ENCODE peak calls at places on chromosomes 16 and 17, in five cellular contexts. One of them, this sample, is unnamed.

GRCh38 chr16:72473631-72474030 is 301.7 kb upstream of the PMFBP1 start:
- DNase-seq in CD4-positive, alpha-beta T cell: no peak
- DNase-seq in lower leg skin: no peak
- DNase-seq in NCI-H187: no peak
- DNase-seq in NT2/D1: no peak
- DNase-seq in this sample: no peak

GRCh38 chr17:8466466-8466865 is 30.8 kb downstream of the NDEL1 start:
- DNase-seq in NT2/D1: no peak
- DNase-seq in NCI-H187: no peak
- DNase-seq in CD4-positive, alpha-beta T cell: no peak
- DNase-seq in lower leg skin: peak; percentile 74
- DNase-seq in this sample: no peak

GRCh38 chr17:49216953-49217650 is 6.6 kb downstream of the ABI3 start:
- DNase-seq in lower leg skin: peak; percentile 87
- DNase-seq in CD4-positive, alpha-beta T cell: no peak
- DNase-seq in NCI-H187: no peak
- DNase-seq in NT2/D1: no peak
- DNase-seq in this sample: no peak

GRCh38 chr16:53022374-53022773 is 30.3 kb downstream of the CHD9NB start:
- DNase-seq in CD4-positive, alpha-beta T cell: no peak
- DNase-seq in lower leg skin: no peak
- DNase-seq in NT2/D1: peak; percentile 57
- DNase-seq in NCI-H187: peak; percentile 3
- DNase-seq in this sample: peak; percentile 48

GRCh38 chr16:89523680-89524344 is 15.6 kb downstream of the SPG7 start:
- DNase-seq in NCI-H187: no peak
- DNase-seq in NT2/D1: no peak
- DNase-seq in CD4-positive, alpha-beta T cell: no peak
- DNase-seq in lower leg skin: no peak
- DNase-seq in this sample: no peak

GRCh38 chr16:7605812-7606211 is 273.2 kb downstream of the RBFOX1 start:
- DNase-seq in CD4-positive, alpha-beta T cell: no peak
- DNase-seq in NCI-H187: no peak
- DNase-seq in NT2/D1: no peak
- DNase-seq in lower leg skin: no peak
- DNase-seq in this sample: no peak

GRCh38 chr17:3256575-3256974 is 41.6 kb downstream of the OR3A1 start:
- DNase-seq in CD4-positive, alpha-beta T cell: no peak
- DNase-seq in NT2/D1: peak; percentile 30
- DNase-seq in lower leg skin: no peak
- DNase-seq in NCI-H187: no peak
- DNase-seq in this sample: no peak

GRCh38 chr17:78082988-78083387 is 45.6 kb downstream of the TMC6 start:
- DNase-seq in NCI-H187: peak; percentile 37
- DNase-seq in NT2/D1: no peak
- DNase-seq in lower leg skin: no peak
- DNase-seq in CD4-positive, alpha-beta T cell: no peak
- DNase-seq in this sample: no peak

GRCh38 chr16:46612121-46612520 is 9.1 kb downstream of the SHCBP1 start:
- DNase-seq in NCI-H187: no peak
- DNase-seq in NT2/D1: no peak
- DNase-seq in CD4-positive, alpha-beta T cell: no peak
- DNase-seq in lower leg skin: no peak
- DNase-seq in this sample: no peak

GRCh38 chr17:54972406-54973138 is 4.0 kb downstream of the STXBP4 start:
- DNase-seq in NT2/D1: no peak
- DNase-seq in lower leg skin: no peak
- DNase-seq in CD4-positive, alpha-beta T cell: no peak
- DNase-seq in NCI-H187: no peak
- DNase-seq in this sample: no peak

GRCh38 chr17:62937636-62938035 is 28.4 kb upstream of the TANC2 start:
- DNase-seq in NT2/D1: no peak
- DNase-seq in CD4-positive, alpha-beta T cell: no peak
- DNase-seq in lower leg skin: no peak
- DNase-seq in NCI-H187: no peak
- DNase-seq in this sample: no peak

GRCh38 chr16:30003670-30004423 is 7.0 kb downstream of the DOC2A start:
- DNase-seq in NT2/D1: no peak
- DNase-seq in CD4-positive, alpha-beta T cell: no peak
- DNase-seq in NCI-H187: no peak
- DNase-seq in lower leg skin: no peak
- DNase-seq in this sample: no peak

GRCh38 chr17:41307647-41308046 is 1.5 kb downstream of the KRTAP16-1 start:
- DNase-seq in lower leg skin: no peak
- DNase-seq in NT2/D1: no peak
- DNase-seq in CD4-positive, alpha-beta T cell: no peak
- DNase-seq in NCI-H187: no peak
- DNase-seq in this sample: no peak

GRCh38 chr17:7982666-7983065 is 19.7 kb upstream of the GUCY2D start:
- DNase-seq in CD4-positive, alpha-beta T cell: no peak
- DNase-seq in NT2/D1: no peak
- DNase-seq in lower leg skin: peak; percentile 72
- DNase-seq in NCI-H187: no peak
- DNase-seq in this sample: peak; percentile 53